ENCODE peak calls at places on chromosomes 5 and 9, in eight cellular contexts. J is EL; T is LoVo; R is mucosa of gallbladder; Y is EH; Q is activated naive CD4-positive, alpha-beta T cell; X is posterior cingulate gyrus; O is body of pancreas. I is an unnamed sample.

GRCh38 chr5:1406681-1407640 is 38.3 kb downstream of the SLC6A3 start:
- DNase-seq in J (no peak), T (no peak), R (no peak), Y (no peak), Q (no peak), X (no peak), O (no peak), I (no peak)

GRCh38 chr5:135242496-135243193 is 156.4 kb downstream of the MACROH2A1 start:
- DNase-seq in J (peak), T (no peak), R (peak), Y (peak), Q (no peak), X (no peak), O (no peak), I (peak)

GRCh38 chr9:11064853-11065252 is 452.1 kb upstream of the PTPRD start:
- DNase-seq in J (no peak), T (peak), R (no peak), Y (no peak), Q (no peak), X (no peak), O (no peak), I (no peak)

GRCh38 chr5:94731471-94731870 is 113.0 kb downstream of the SLF1 start:
- DNase-seq in J (no peak), T (no peak), R (no peak), Y (no peak), Q (no peak), X (no peak), O (no peak), I (no peak)

GRCh38 chr5:35794688-35795375 is 61.9 kb upstream of the IL7R start:
- DNase-seq in J (no peak), T (no peak), R (no peak), Y (no peak), Q (no peak), X (no peak), O (no peak), I (no peak)

GRCh38 chr5:179533907-179534306 is 16.4 kb upstream of the RUFY1 start:
- DNase-seq in J (no peak), T (no peak), R (no peak), Y (no peak), Q (no peak), X (no peak), O (no peak), I (no peak)

GRCh38 chr9:7011395-7012067 is 253.8 kb downstream of the KDM4C start:
- DNase-seq in J (no peak), T (no peak), R (no peak), Y (no peak), Q (no peak), X (no peak), O (no peak), I (no peak)

GRCh38 chr9:109496126-109496707 is 1.9 kb downstream of the PTPN3 start:
- DNase-seq in J (no peak), T (no peak), R (no peak), Y (no peak), Q (no peak), X (no peak), O (no peak), I (no peak)

GRCh38 chr5:154366353-154366752 is 79.4 kb upstream of the SAP30L start:
- DNase-seq in J (peak), T (no peak), R (no peak), Y (peak), Q (no peak), X (no peak), O (no peak), I (no peak)

GRCh38 chr9:116901260-116901659 is 214.2 kb downstream of the TRIM32 start:
- DNase-seq in J (peak), T (no peak), R (no peak), Y (peak), Q (no peak), X (no peak), O (no peak), I (no peak)

GRCh38 chr5:172380992-172381643 is 73.2 kb downstream of the SH3PXD2B start:
- DNase-seq in J (no peak), T (no peak), R (peak), Y (peak), Q (no peak), X (peak), O (peak), I (peak)

GRCh38 chr5:14557203-14557725 is 24.3 kb upstream of the OTULINL start:
- DNase-seq in J (no peak), T (peak), R (peak), Y (no peak), Q (no peak), X (no peak), O (no peak), I (peak)

GRCh38 chr9:113131689-113132151 is 19.1 kb upstream of the SLC31A2 start:
- DNase-seq in J (no peak), T (peak), R (no peak), Y (peak), Q (no peak), X (no peak), O (no peak), I (no peak)

GRCh38 chr9:91427873-91428272 is 4.2 kb upstream of the NFIL3 start:
- DNase-seq in J (peak), T (peak), R (no peak), Y (peak), Q (no peak), X (no peak), O (no peak), I (no peak)

GRCh38 chr9:128636024-128636390 is 20.6 kb downstream of the DYNC2I2 start:
- DNase-seq in J (peak), T (peak), R (peak), Y (peak), Q (no peak), X (no peak), O (peak), I (peak)